ENCODE peak calls at places on chromosomes 6 and 20, in five cellular contexts. K is fibroblast of villous mesenchyme, U is cardiac muscle cell, N is ecto neural progenitor cell, R is anterior cingulate cortex. O is an unnamed sample.

GRCh38 chr6:148441454-148441911 is 98.8 kb downstream of the SASH1 start:
- DNase-seq in K (peak; percentile 71), U (peak; percentile 74), N (no peak), R (no peak), O (no peak)

GRCh38 chr6:117615981-117616961 is 14.0 kb upstream of the GOPC start:
- DNase-seq in K (peak; percentile 49), U (peak; percentile 31), N (no peak), R (no peak), O (no peak)

GRCh38 chr20:37276494-37277252 is 12.8 kb upstream of the MANBAL start:
- DNase-seq in K (peak; percentile 86), U (peak; percentile 87), N (no peak), R (no peak), O (no peak)

GRCh38 chr6:34176261-34177031 is 30.6 kb upstream of the GRM4 start:
- DNase-seq in K (no peak), U (no peak), N (no peak), R (no peak), O (no peak)

GRCh38 chr6:151445482-151445881 is 6.4 kb downstream of the RMND1 start:
- DNase-seq in K (peak; percentile 69), U (peak; percentile 87), N (no peak), R (no peak), O (no peak)

GRCh38 chr6:37860226-37860839 is 40.8 kb downstream of the ZFAND3 start:
- DNase-seq in K (peak; percentile 55), U (peak; percentile 67), N (no peak), R (no peak), O (no peak)

GRCh38 chr6:147506704-147507114 is 1.8 kb upstream of the SAMD5 start:
- DNase-seq in K (peak; percentile 55), U (peak; percentile 62), N (peak; percentile 83), R (peak; percentile 48), O (peak; percentile 51)

GRCh38 chr6:104689551-104690205 is 170.0 kb downstream of the HACE1 start:
- DNase-seq in K (peak; percentile 93), U (peak; percentile 22), N (no peak), R (no peak), O (no peak)